ENCODE peak calls at places on chromosomes 6 and 20, in eight cellular contexts. I, U, T, A, F, L, K and O are unnamed samples.
A peak's percentile ranks its signal among the peaks of the same experiment; 100 is the strongest.

GRCh38 chr6:157201083-157201482 is 122.2 kb downstream of the TMEM242 start:
- DNase-seq in I (no peak), U (no peak), T (no peak), A (no peak), F (no peak), L (no peak), K (no peak), O (no peak)

GRCh38 chr20:33979094-33979493 is 14.6 kb upstream of the RALY start:
- DNase-seq in I (no peak), U (no peak), T (no peak), A (no peak), F (no peak), L (no peak), K (no peak), O (no peak)

GRCh38 chr6:164927288-164928040 is 381.9 kb downstream of the C6orf118 start:
- DNase-seq in I (peak; percentile 29), U (peak; percentile 34), T (peak; percentile 85), A (peak; percentile 27), F (peak; percentile 10), L (peak; percentile 23), K (peak; percentile 26), O (peak; percentile 34)

GRCh38 chr6:14406616-14407343 is 289.2 kb downstream of the CD83 start:
- DNase-seq in I (no peak), U (no peak), T (no peak), A (no peak), F (no peak), L (no peak), K (no peak), O (no peak)

GRCh38 chr20:19885981-19886665 is 128.1 kb downstream of the RIN2 start:
- DNase-seq in I (no peak), U (no peak), T (peak; percentile 21), A (peak; percentile 48), F (no peak), L (no peak), K (no peak), O (no peak)

GRCh38 chr20:47605673-47606413 is 104.2 kb downstream of the NCOA3 start:
- DNase-seq in I (no peak), U (no peak), T (no peak), A (no peak), F (no peak), L (no peak), K (no peak), O (no peak)

GRCh38 chr20:36307412-36308317 is 1.5 kb downstream of the DLGAP4 start:
- DNase-seq in I (no peak), U (no peak), T (no peak), A (no peak), F (no peak), L (no peak), K (no peak), O (no peak)

GRCh38 chr6:67884442-67884841 is 750.6 kb upstream of the ADGRB3 start:
- DNase-seq in I (no peak), U (no peak), T (no peak), A (no peak), F (no peak), L (no peak), K (no peak), O (no peak)

GRCh38 chr6:124373386-124373785 is 569.7 kb downstream of the NKAIN2 start:
- DNase-seq in I (no peak), U (no peak), T (no peak), A (no peak), F (no peak), L (no peak), K (no peak), O (no peak)

GRCh38 chr6:77474286-77474956 is 11.1 kb upstream of the HTR1B start:
- DNase-seq in I (no peak), U (no peak), T (no peak), A (peak; percentile 13), F (no peak), L (no peak), K (no peak), O (no peak)

GRCh38 chr20:24875078-24875477 is 74.0 kb upstream of the CST7 start:
- DNase-seq in I (no peak), U (no peak), T (no peak), A (no peak), F (no peak), L (no peak), K (no peak), O (no peak)